ENCODE peak calls at places on chromosome 18, in four cellular contexts. V is stimulated activated CD8-positive, alpha-beta memory T cell treated with anti-CD3 and anti-CD28 coated beads, Interleukin-15, amount 100 ng/mL, for 1 hour; X is bronchial epithelial cell; D is activated T-cell treated with anti-CD3 and anti-CD28 coated beads for 1 hour. P is an unnamed sample.
A peak's percentile ranks its signal among the peaks of the same experiment; 100 is the strongest.

GRCh38 chr18:76350134-76351025 is 144.7 kb downstream of the ZNF516 start:
- DNase-seq in V (no peak), X (no peak), D (no peak), P (no peak)

GRCh38 chr18:61833387-61833786 is 59.4 kb downstream of the RNF152 start:
- DNase-seq in V (no peak), X (no peak), D (no peak), P (no peak)

GRCh38 chr18:73461780-73462059 is 593.9 kb upstream of the NETO1 start:
- DNase-seq in V (no peak), X (peak; percentile 42), D (no peak), P (no peak)

GRCh38 chr18:64178860-64179259 is 30.0 kb upstream of the LINC00305 start:
- DNase-seq in V (no peak), X (no peak), D (no peak), P (no peak)

GRCh38 chr18:51091270-51091669 is 61.3 kb downstream of the SMAD4 start:
- DNase-seq in V (no peak), X (no peak), D (no peak), P (no peak)

GRCh38 chr18:6729247-6730091 is at the start of gene ARHGAP28:
- DNase-seq in V (no peak), X (peak; percentile 34), D (no peak), P (peak; percentile 74)

GRCh38 chr18:54127759-54128378 is 96.6 kb downstream of the MBD2 start:
- DNase-seq in V (no peak), X (peak; percentile 46), D (no peak), P (peak; percentile 3)

GRCh38 chr18:51857989-51858388 is 482.0 kb upstream of the DCC start:
- DNase-seq in V (no peak), X (no peak), D (no peak), P (no peak)

GRCh38 chr18:24009246-24009645 is 5.3 kb upstream of the TTC39C start:
- DNase-seq in V (no peak), X (no peak), D (no peak), P (no peak)

GRCh38 chr18:58143391-58143790 is 99.4 kb downstream of the NEDD4L start:
- DNase-seq in V (no peak), X (no peak), D (no peak), P (no peak)

GRCh38 chr18:35283923-35284794 is 5.9 kb downstream of the ZSCAN30 start:
- DNase-seq in V (no peak), X (no peak), D (no peak), P (no peak)

GRCh38 chr18:53906681-53907080 is 317.8 kb downstream of the MBD2 start:
- DNase-seq in V (no peak), X (no peak), D (no peak), P (no peak)

GRCh38 chr18:54740146-54740844 is 88.0 kb upstream of the RAB27B start:
- DNase-seq in V (no peak), X (peak; percentile 86), D (no peak), P (no peak)

GRCh38 chr18:23859466-23860352 is 154.8 kb upstream of the TTC39C start:
- DNase-seq in V (no peak), X (no peak), D (no peak), P (no peak)

GRCh38 chr18:37242091-37242490 is 323.5 kb downstream of the CELF4 start:
- DNase-seq in V (no peak), X (no peak), D (no peak), P (no peak)

GRCh38 chr18:58800582-58800981 is 64.1 kb upstream of the ZNF532 start:
- DNase-seq in V (no peak), X (peak; percentile 81), D (no peak), P (no peak)

GRCh38 chr18:59559528-59559927 is 137.7 kb downstream of the CCBE1 start:
- DNase-seq in V (no peak), X (no peak), D (no peak), P (no peak)

GRCh38 chr18:13137939-13138821 is 80.4 kb upstream of the LDLRAD4 start:
- DNase-seq in V (no peak), X (peak; percentile 13), D (peak; percentile 32), P (peak; percentile 81)

GRCh38 chr18:56650056-56650455 is 1.1 kb upstream of the WDR7 start:
- DNase-seq in V (no peak), X (no peak), D (no peak), P (no peak)

GRCh38 chr18:51897884-51898283 is 442.1 kb upstream of the DCC start:
- DNase-seq in V (no peak), X (peak; percentile 58), D (no peak), P (no peak)

GRCh38 chr18:48536516-48536915 is 2.3 kb upstream of the CTIF start:
- DNase-seq in V (no peak), X (no peak), D (no peak), P (no peak)

GRCh38 chr18:58285731-58286130 is 241.7 kb downstream of the NEDD4L start:
- DNase-seq in V (no peak), X (peak; percentile 71), D (no peak), P (no peak)

GRCh38 chr18:26307161-26307773 is 81.0 kb downstream of the TAF4B start:
- DNase-seq in V (no peak), X (peak; percentile 63), D (no peak), P (peak; percentile 55)

GRCh38 chr18:46343940-46344372 is 239.8 kb downstream of the HAUS1 start:
- DNase-seq in V (no peak), X (peak; percentile 44), D (peak; percentile 11), P (no peak)

GRCh38 chr18:13427354-13427753 is 208.8 kb downstream of the LDLRAD4 start:
- DNase-seq in V (no peak), X (no peak), D (no peak), P (no peak)

GRCh38 chr18:70454705-70455322 is 166.0 kb downstream of the SOCS6 start:
- DNase-seq in V (no peak), X (peak; percentile 63), D (no peak), P (peak; percentile 19)

GRCh38 chr18:69383191-69383590 is 17.5 kb upstream of the DOK6 start:
- DNase-seq in V (no peak), X (no peak), D (no peak), P (no peak)

GRCh38 chr18:58526425-58527115 is 102.3 kb downstream of the ALPK2 start:
- DNase-seq in V (no peak), X (no peak), D (no peak), P (no peak)

GRCh38 chr18:3500016-3500415 is 50.0 kb downstream of the TGIF1 start:
- DNase-seq in V (no peak), X (no peak), D (no peak), P (no peak)

GRCh38 chr18:2154278-2154677 is 417.0 kb downstream of the METTL4 start:
- DNase-seq in V (no peak), X (no peak), D (no peak), P (no peak)

GRCh38 chr18:4444306-4444705 is 10.8 kb downstream of the DLGAP1 start:
- DNase-seq in V (no peak), X (no peak), D (no peak), P (no peak)

P was measured in NCI-H1048.